ENCODE peak calls at places on chromosomes 6 and 20, in seven cellular contexts. B is endodermal cell, C is prostate gland, I is right cardiac atrium, U is fibroblast of lung, G is A673, M is lower lobe of right lung. F is an unnamed sample. For H3K4me1, the result is how much of the 10 kb centered on the place peaks cover.

GRCh38 chr6:44590471-44590870 is 203.0 kb downstream of the CDC5L start:
- DNase-seq in M (no peak), C (no peak), U (no peak), I (no peak), B (no peak), G (no peak), F (no peak)

GRCh38 chr6:87436435-87436834 is 28.7 kb downstream of the CFAP206 start:
- DNase-seq in G (peak), C (peak), I (no peak), M (no peak), B (peak), U (peak), F (no peak)

GRCh38 chr6:43949451-43950110 is 177.7 kb downstream of the MRPL14 start:
- DNase-seq in U (no peak), I (no peak), G (no peak), C (no peak), M (no peak), B (no peak), F (no peak)

GRCh38 chr6:4303638-4304037 is 168.3 kb upstream of the ECI2 start:
- DNase-seq in C (no peak), U (no peak), G (no peak), M (no peak), B (no peak), I (no peak), F (no peak)

GRCh38 chr6:125201961-125202729 is 48.6 kb downstream of the TPD52L1 start:
- DNase-seq in B (no peak), I (peak), G (peak), M (peak), C (peak), U (peak), F (no peak)

GRCh38 chr6:11317885-11318771 is 85.7 kb upstream of the NEDD9 start:
- DNase-seq in G (peak), B (peak), M (peak), I (no peak), U (peak), C (no peak), F (peak)

GRCh38 chr6:73566954-73567591 is 46.2 kb upstream of the EEF1A1 start:
- DNase-seq in B (no peak), C (no peak), U (peak), I (peak), G (peak), M (peak), F (no peak)

GRCh38 chr20:6766433-6766832 is 1.1 kb upstream of the BMP2 start:
- DNase-seq in C (no peak), I (no peak), G (no peak), B (peak), U (no peak), M (no peak), F (no peak)

GRCh38 chr6:53604623-53605190 is 59.8 kb upstream of the GCLC start:
- DNase-seq in I (no peak), U (no peak), M (no peak), C (no peak), B (no peak), G (no peak), F (no peak)

GRCh38 chr6:147222160-147222838 is 18.1 kb downstream of the STXBP5 start:
- DNase-seq in U (peak), C (no peak), I (no peak), B (peak), G (peak), M (no peak), F (no peak)

GRCh38 chr20:57680131-57680716 is 29.6 kb downstream of the PMEPA1 start:
- DNase-seq in B (no peak), G (no peak), U (no peak), C (no peak), I (no peak), M (no peak), F (no peak)

GRCh38 chr6:32554269-32554919 is 24.3 kb upstream of the HLA-DRB5 start:
- DNase-seq in C (no peak), B (no peak), M (no peak), I (no peak), U (no peak), G (no peak), F (no peak)
- H3K4me1 ChIP-seq in C (under half), B (under half), M (under half), I (under half), U (under half), G (under half), F (under half)

GRCh38 chr6:1390805-1391511 is 1.6 kb downstream of the FOXF2 start:
- DNase-seq in M (no peak), B (peak), I (no peak), G (no peak), C (no peak), U (peak), F (peak)
- H3K4me3 ChIP-seq in M (peak), B (no peak), I (peak), G (no peak), C (peak), U (peak), F (no peak)

GRCh38 chr20:44428174-44429016 is 47.3 kb upstream of the TTPAL start:
- DNase-seq in U (no peak), I (no peak), B (no peak), G (no peak), M (no peak), C (no peak), F (no peak)
- H3K4me1 ChIP-seq in U (under half), I (under half), B (under half), G (under half), M (under half), C (under half), F (under half)

GRCh38 chr6:2633763-2634150 is 117.0 kb downstream of the MYLK4 start:
- DNase-seq in C (no peak), G (no peak), I (no peak), U (no peak), M (no peak), B (peak), F (no peak)
- H3K4me3 ChIP-seq in C (peak), G (peak), I (peak), U (no peak), M (peak), B (peak), F (peak)

GRCh38 chr6:26170951-26171841 is 84.0 kb downstream of the HFE start:
- DNase-seq in U (peak), I (no peak), M (no peak), G (no peak), C (no peak), B (no peak), F (no peak)
- H3K4me1 ChIP-seq in U (under half), I (under half), M (under half), G (under half), C (under half), B (under half), F (under half)